ENCODE peak calls at places on chromosomes 11 and 22, in five cellular contexts. X, S, I, R and Z are unnamed samples.

GRCh38 chr22:50530280-50530856 is 556 bp upstream of the TYMP start:
- DNase-seq in X (peak; percentile 83), S (peak; percentile 84), I (peak; percentile 78), R (peak; percentile 67), Z (peak; percentile 81)

GRCh38 chr11:95364324-95365295 is 133.6 kb upstream of the SESN3 start:
- DNase-seq in S (no peak), R (no peak), X (peak; percentile 50), I (no peak), Z (peak; percentile 54)

GRCh38 chr22:31605851-31606585 is 56.0 kb downstream of the PISD start:
- DNase-seq in I (no peak), R (no peak), S (no peak), X (no peak), Z (no peak)

GRCh38 chr11:8906629-8907028 is 4.4 kb upstream of the AKIP1 start:
- DNase-seq in X (peak; percentile 80), R (no peak), I (no peak), S (no peak), Z (peak; percentile 85)

GRCh38 chr22:36823177-36823839 is 6.5 kb upstream of the PVALB start:
- DNase-seq in X (no peak), S (no peak), I (no peak), R (no peak), Z (no peak)

GRCh38 chr11:19374189-19374588 is 133.4 kb upstream of the E2F8 start:
- DNase-seq in S (no peak), X (peak; percentile 83), R (no peak), I (no peak), Z (peak; percentile 100)

GRCh38 chr22:46238541-46238940 is 11.6 kb downstream of the CDPF1 start:
- DNase-seq in R (no peak), X (no peak), I (no peak), S (no peak), Z (no peak)

GRCh38 chr11:6667733-6668374 is 12.2 kb upstream of the DCHS1 start:
- DNase-seq in X (peak; percentile 49), I (peak; percentile 41), R (no peak), S (no peak), Z (peak; percentile 54)

GRCh38 chr22:31623634-31624312 is 38.2 kb downstream of the PISD start:
- DNase-seq in R (no peak), X (no peak), S (no peak), I (no peak), Z (no peak)

GRCh38 chr11:125402436-125402835 is 93.6 kb downstream of the FEZ1 start:
- DNase-seq in X (peak; percentile 59), R (no peak), I (no peak), S (no peak), Z (peak; percentile 58)

GRCh38 chr22:47655930-47656329 is 893.5 kb downstream of the TBC1D22A start:
- DNase-seq in X (no peak), I (no peak), R (no peak), S (no peak), Z (no peak)

GRCh38 chr22:42805998-42806481 is 51.0 kb downstream of the ARFGAP3 start:
- DNase-seq in S (peak; percentile 39), X (no peak), I (no peak), R (no peak), Z (no peak)

GRCh38 chr11:6771926-6772898 is at the start of gene OR2AG2:
- DNase-seq in S (no peak), R (peak; percentile 21), X (no peak), I (peak; percentile 20), Z (no peak)

GRCh38 chr11:11486002-11486401 is 133.0 kb upstream of the CSNK2A3 start:
- DNase-seq in S (no peak), X (no peak), I (no peak), R (no peak), Z (no peak)

GRCh38 chr11:45745065-45745811 is 59.7 kb upstream of the SLC35C1 start:
- DNase-seq in X (no peak), S (peak; percentile 55), R (no peak), I (no peak), Z (no peak)

GRCh38 chr22:32803020-32803758 is 1.7 kb downstream of the TIMP3 start:
- DNase-seq in X (peak; percentile 33), S (no peak), R (no peak), I (no peak), Z (peak; percentile 68)

GRCh38 chr11:96524475-96524874 is 134.7 kb downstream of the JRKL start:
- DNase-seq in X (peak; percentile 4), S (no peak), R (no peak), I (no peak), Z (no peak)

GRCh38 chr22:32720924-32721323 is 80.6 kb upstream of the TIMP3 start:
- DNase-seq in I (no peak), X (peak; percentile 76), R (no peak), S (no peak), Z (peak; percentile 94)

GRCh38 chr11:60130496-60130895 is 42.0 kb downstream of the MS4A2 start:
- DNase-seq in X (no peak), S (no peak), R (peak; percentile 47), I (peak; percentile 6), Z (peak; percentile 1)

GRCh38 chr11:35288817-35289541 is 130.4 kb downstream of the SLC1A2 start:
- DNase-seq in R (no peak), S (no peak), X (peak; percentile 79), I (no peak), Z (peak; percentile 83)

GRCh38 chr11:34198523-34198922 is 93.1 kb downstream of the NAT10 start:
- DNase-seq in X (no peak), I (no peak), R (no peak), S (no peak), Z (no peak)

GRCh38 chr11:73862971-73863370 is 13.7 kb downstream of the COA4 start:
- DNase-seq in X (no peak), R (no peak), S (no peak), I (no peak), Z (no peak)

GRCh38 chr11:123483465-123483864 is 53.4 kb downstream of the GRAMD1B start:
- DNase-seq in R (no peak), I (no peak), X (no peak), S (no peak), Z (no peak)

GRCh38 chr11:71927813-71928738 is at the start of gene XNDC1N:
- DNase-seq in R (peak; percentile 80), X (peak; percentile 90), S (peak; percentile 57), I (no peak), Z (peak; percentile 85)

GRCh38 chr11:12207384-12208150 is 97.2 kb downstream of the MICAL2 start:
- DNase-seq in I (no peak), X (peak; percentile 86), S (no peak), R (no peak), Z (peak; percentile 90)

GRCh38 chr11:13040969-13041561 is 31.9 kb downstream of the RASSF10 start:
- DNase-seq in R (no peak), I (no peak), X (no peak), S (no peak), Z (no peak)

GRCh38 chr11:33736148-33736809 is at the start of gene CD59:
- DNase-seq in I (peak; percentile 81), X (peak; percentile 89), S (peak; percentile 97), R (peak; percentile 90), Z (peak; percentile 88)

GRCh38 chr11:34860034-34860433 is 56.1 kb downstream of the APIP start:
- DNase-seq in X (peak; percentile 39), R (no peak), I (no peak), S (no peak), Z (peak; percentile 14)

GRCh38 chr11:24298126-24298525 is 198.7 kb upstream of the LUZP2 start:
- DNase-seq in X (no peak), R (no peak), S (no peak), I (no peak), Z (peak; percentile 0)